ENCODE peak calls at places on chromosomes 13 and 19, in ten cellular contexts. T is cardiac muscle cell, K is thoracic aorta, J is osteocyte, X is GM10248, C is foreskin fibroblast, A is fibroblast of mammary gland, I is esophagus muscularis mucosa, O is hepatocyte, U is heart right ventricle. R is an unnamed sample.

GRCh38 chr13:33349996-33350826 is 64.7 kb upstream of the STARD13 start:
- DNase-seq in K (no peak), U (peak), I (no peak), O (peak), T (peak), X (peak), C (no peak), A (peak), J (peak), R (no peak)

GRCh38 chr13:110713642-110713952 is at the start of gene ING1:
- DNase-seq in I (no peak), J (no peak), O (no peak), X (no peak), U (no peak), A (no peak), K (no peak), T (no peak), C (no peak), R (no peak)

GRCh38 chr13:26679411-26679810 is 81.2 kb downstream of the GPR12 start:
- DNase-seq in I (peak), K (no peak), X (no peak), A (peak), O (no peak), J (no peak), T (peak), U (no peak), C (peak), R (no peak)

GRCh38 chr19:57241181-57241580 is 749 bp downstream of the ZNF805 start:
- DNase-seq in T (peak), O (peak), J (peak), I (peak), K (no peak), C (peak), X (no peak), U (no peak), A (peak), R (peak)

GRCh38 chr19:47490031-47490430 is 6.0 kb upstream of the KPTN start:
- DNase-seq in A (no peak), U (no peak), X (no peak), I (no peak), J (no peak), O (no peak), T (no peak), C (no peak), K (no peak), R (no peak)

GRCh38 chr13:26872444-26873173 is 112.0 kb upstream of the GPR12 start:
- DNase-seq in J (no peak), K (no peak), I (no peak), U (peak), X (peak), O (peak), A (peak), T (peak), C (peak), R (peak)

GRCh38 chr19:51695088-51695487 is 2.0 kb downstream of the SPACA6 start:
- DNase-seq in U (no peak), O (no peak), X (peak), T (no peak), C (no peak), A (no peak), I (no peak), J (peak), K (no peak), R (no peak)

GRCh38 chr19:48461982-48462655 is 6.7 kb downstream of the KCNJ14 start:
- DNase-seq in T (peak), X (no peak), I (no peak), U (no peak), K (no peak), A (no peak), J (no peak), O (no peak), C (no peak), R (peak)

GRCh38 chr19:41870401-41870873 is 6.6 kb upstream of the CD79A start:
- DNase-seq in U (no peak), O (peak), J (no peak), I (no peak), A (peak), T (peak), C (peak), K (no peak), X (no peak), R (peak)

GRCh38 chr19:46192990-46193650 is 36.4 kb upstream of the IGFL1 start:
- DNase-seq in K (no peak), A (peak), X (no peak), O (peak), T (peak), U (no peak), C (peak), J (no peak), I (no peak), R (no peak)

GRCh38 chr19:56987184-56987583 is 132.6 kb upstream of the USP29 start:
- DNase-seq in I (no peak), J (no peak), T (no peak), K (no peak), U (no peak), X (no peak), A (no peak), O (no peak), C (no peak), R (no peak)

GRCh38 chr13:33610471-33611015 is 207.4 kb upstream of the RFC3 start:
- DNase-seq in T (peak), K (no peak), O (no peak), I (peak), C (no peak), J (no peak), X (no peak), U (peak), A (no peak), R (peak)

GRCh38 chr19:44792286-44792685 is 14.6 kb downstream of the CBLC start:
- DNase-seq in J (no peak), U (no peak), X (peak), I (no peak), T (no peak), C (no peak), K (no peak), O (no peak), A (no peak), R (no peak)

GRCh38 chr13:44752184-44752583 is 176.1 kb upstream of the TSC22D1 start:
- DNase-seq in O (no peak), A (no peak), U (no peak), K (no peak), T (no peak), I (no peak), X (no peak), C (no peak), J (no peak), R (no peak)

GRCh38 chr19:42323852-42324654 is 1.4 kb upstream of the MEGF8 start:
- DNase-seq in O (no peak), U (no peak), A (no peak), J (no peak), X (no peak), T (no peak), C (no peak), K (no peak), I (no peak), R (peak)

GRCh38 chr13:110308377-110309158 is 1.5 kb downstream of the COL4A2 start:
- DNase-seq in J (no peak), A (peak), X (no peak), O (peak), I (no peak), C (no peak), U (peak), T (peak), K (no peak), R (no peak)

GRCh38 chr19:682678-683320 is 6.6 kb downstream of the FSTL3 start:
- DNase-seq in C (no peak), J (no peak), A (no peak), T (no peak), U (no peak), X (no peak), K (no peak), I (no peak), O (no peak), R (no peak)

GRCh38 chr19:51031880-51032225 is 2.9 kb downstream of the KLK12 start:
- DNase-seq in U (no peak), I (no peak), T (no peak), C (no peak), X (no peak), K (no peak), O (no peak), J (no peak), A (no peak), R (no peak)

GRCh38 chr13:50463662-50464061 is 379.8 kb downstream of the DLEU7 start:
- DNase-seq in U (no peak), X (no peak), I (no peak), K (no peak), O (no peak), C (no peak), A (no peak), T (no peak), J (no peak), R (no peak)

GRCh38 chr19:10838377-10838776 is 2.4 kb upstream of the TMED1 start:
- DNase-seq in U (no peak), C (no peak), I (no peak), K (no peak), A (no peak), O (no peak), T (no peak), J (no peak), X (no peak), R (no peak)

DNA sequence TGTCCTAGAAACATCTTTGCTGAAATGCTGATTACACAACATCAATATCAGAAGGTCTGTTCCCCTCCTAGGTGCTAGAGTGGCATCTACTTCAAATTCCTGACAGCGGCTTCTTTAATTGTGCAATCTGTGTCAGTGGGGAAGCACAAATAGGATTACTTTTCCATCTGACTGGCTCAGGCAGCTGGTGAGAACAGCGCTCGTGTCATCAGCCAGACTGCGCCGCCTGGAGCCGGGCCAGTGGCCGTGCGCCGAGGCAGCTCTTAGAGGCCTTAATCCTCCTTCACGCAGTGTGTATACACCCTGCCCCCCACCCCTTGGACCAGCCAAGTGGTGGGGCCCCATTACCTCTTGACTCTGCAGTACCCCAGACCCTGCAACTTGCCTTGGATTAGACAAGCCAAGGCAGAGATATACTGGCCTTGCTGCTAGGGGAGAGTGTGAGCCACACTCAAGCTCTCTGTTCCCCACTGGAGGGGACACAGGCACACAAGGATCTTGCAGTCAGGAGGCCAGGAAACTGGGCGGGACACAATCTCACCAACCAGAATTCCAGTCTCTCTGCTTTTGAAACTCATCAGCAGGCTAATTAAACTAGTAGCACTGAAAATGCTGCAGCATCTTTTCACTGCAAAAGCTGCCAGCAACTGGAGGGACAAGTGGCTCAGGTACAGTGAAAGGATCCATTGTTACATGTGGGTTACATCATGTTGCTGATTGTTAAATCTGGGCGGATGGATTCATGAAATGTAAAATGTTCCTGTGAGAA is 48.9 kb upstream of the EPHX3 start:
- DNase-seq in I (peak), O (peak), U (peak), J (no peak), K (no peak), C (peak), X (no peak), T (peak), A (peak), R (no peak)
- TF ChIP-seq CTCF in I (peak), O (peak), U (peak), J (no peak), K (peak), C (peak), X (no peak), T (peak), A (peak), R (no peak)

GRCh38 chr19:21197589-21198295 is 55.9 kb downstream of the ZNF431 start:
- DNase-seq in U (no peak), C (no peak), J (no peak), X (no peak), O (peak), T (peak), A (no peak), K (no peak), I (no peak), R (no peak)

DNA sequence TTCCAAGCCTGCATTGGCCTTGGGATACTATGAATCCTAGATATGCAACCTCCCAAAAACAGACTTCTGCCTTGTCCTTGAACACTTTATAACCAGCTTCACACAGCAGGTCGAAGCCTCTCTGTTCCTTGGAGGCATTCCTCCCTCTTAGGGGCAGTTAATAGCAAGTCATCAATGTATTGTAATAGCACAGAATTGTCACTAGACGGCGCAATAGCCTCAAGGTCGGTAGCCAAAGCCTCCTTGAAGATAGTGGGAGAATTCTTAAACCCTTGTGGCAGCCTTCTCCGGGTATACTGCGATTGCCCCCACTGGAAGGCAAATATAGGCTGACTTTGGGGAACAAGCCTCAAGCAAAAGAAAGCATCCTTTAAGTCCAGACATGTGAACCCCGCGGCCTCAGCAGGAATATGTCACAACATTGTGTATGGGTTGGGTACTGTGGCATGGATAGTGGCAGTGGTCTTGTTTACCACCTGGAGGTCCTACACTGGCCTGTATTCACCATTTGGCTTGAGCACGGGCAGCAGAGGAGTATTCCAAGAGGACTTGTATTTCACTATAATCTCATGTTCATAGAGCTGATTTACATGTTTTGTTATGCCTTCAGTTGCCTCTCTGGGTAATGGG is 61.1 kb downstream of the ZNF431 start:
- DNase-seq in J (no peak), X (peak), C (no peak), U (peak), A (peak), T (peak), K (no peak), O (peak), I (no peak), R (peak)
- TF ChIP-seq CTCF in J (peak), X (peak), C (peak), U (peak), A (peak), T (peak), K (peak), O (peak), I (peak), R (peak)

GRCh38 chr13:41649659-41650058 is 192.3 kb downstream of the RGCC start:
- DNase-seq in O (no peak), T (peak), A (peak), I (no peak), C (no peak), J (no peak), K (no peak), X (no peak), U (no peak), R (no peak)
- TF ChIP-seq CTCF in O (peak), T (peak), A (peak), I (peak), C (peak), J (peak), K (no peak), X (no peak), U (peak), R (no peak)

GRCh38 chr19:7383284-7383683 is 34.5 kb downstream of the ARHGEF18 start:
- DNase-seq in O (no peak), X (no peak), I (no peak), K (no peak), T (no peak), A (no peak), U (no peak), J (no peak), C (no peak), R (no peak)

GRCh38 chr19:7385062-7385461 is 36.3 kb downstream of the ARHGEF18 start:
- DNase-seq in C (no peak), X (no peak), O (no peak), U (no peak), K (no peak), A (no peak), T (no peak), J (no peak), I (no peak), R (no peak)

GRCh38 chr19:7386769-7387168 is 38.0 kb downstream of the ARHGEF18 start:
- DNase-seq in X (no peak), A (no peak), J (no peak), I (no peak), U (no peak), O (no peak), C (no peak), T (no peak), K (no peak), R (no peak)

GRCh38 chr19:7382694-7383093 is 34.0 kb downstream of the ARHGEF18 start:
- DNase-seq in J (no peak), I (no peak), A (no peak), O (no peak), U (no peak), T (no peak), X (no peak), C (no peak), K (no peak), R (no peak)

DNA sequence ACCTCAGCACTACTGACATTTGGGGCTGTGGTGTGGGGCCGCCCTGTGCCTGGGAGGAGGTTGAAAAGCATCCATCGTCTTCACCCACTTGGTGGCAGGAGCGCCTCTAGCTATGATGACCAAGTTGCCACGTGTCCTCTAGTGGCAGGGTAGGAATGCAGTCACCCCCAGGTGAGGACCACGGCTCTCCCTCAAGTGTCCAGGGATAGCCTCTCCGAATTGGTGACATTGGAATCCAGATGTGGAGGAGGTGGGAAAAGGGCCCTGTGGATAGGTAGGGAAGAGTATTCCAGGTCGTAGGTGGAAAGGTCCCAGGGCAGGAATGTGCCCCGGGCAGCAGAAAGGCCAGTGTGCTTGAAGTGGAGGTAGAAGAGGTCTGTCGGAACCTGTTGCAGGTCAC is 37.6 kb downstream of the ARHGEF18 start:
- DNase-seq in U (no peak), T (no peak), A (no peak), I (no peak), X (no peak), C (no peak), J (no peak), O (no peak), K (no peak), R (peak)
- TF ChIP-seq CTCF in U (no peak), T (no peak), A (no peak), I (no peak), X (no peak), C (no peak), J (no peak), O (peak), K (no peak), R (no peak)

DNA sequence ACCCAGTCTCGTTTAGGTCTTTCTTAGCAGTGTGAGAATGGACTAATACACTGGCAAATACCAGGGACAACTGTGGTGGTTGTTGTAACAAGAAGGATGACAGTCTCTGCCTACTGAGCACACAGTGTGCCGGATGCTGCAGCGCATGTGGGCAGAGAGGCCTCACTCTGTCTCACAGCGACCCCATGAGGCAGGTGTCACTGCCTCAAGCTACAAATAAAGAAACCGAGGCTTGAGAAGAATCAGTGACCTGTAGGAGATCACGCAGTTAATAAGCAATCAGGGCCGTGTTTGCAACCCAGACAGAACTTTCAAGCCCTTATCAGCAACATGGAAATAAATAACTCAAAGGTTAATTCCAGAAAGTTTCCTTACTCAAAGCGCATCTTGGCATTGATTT is 40.5 kb upstream of the GAS6 start:
- DNase-seq in T (peak), U (peak), J (no peak), O (peak), A (peak), K (no peak), C (peak), I (peak), X (no peak), R (peak)
- TF ChIP-seq CTCF in T (peak), U (peak), J (peak), O (peak), A (peak), K (peak), C (peak), I (peak), X (peak), R (peak)

GRCh38 chr13:40457844-40458243 is 208.6 kb downstream of the FOXO1 start:
- DNase-seq in T (no peak), U (no peak), I (no peak), C (no peak), A (no peak), K (no peak), O (no peak), X (no peak), J (no peak), R (no peak)

GRCh38 chr13:40456979-40457553 is 209.4 kb downstream of the FOXO1 start:
- DNase-seq in J (no peak), X (no peak), U (no peak), I (no peak), K (no peak), O (no peak), T (no peak), A (no peak), C (no peak), R (no peak)

GRCh38 chr13:40458283-40459031 is 208.0 kb downstream of the FOXO1 start:
- DNase-seq in A (no peak), J (no peak), K (no peak), O (no peak), U (no peak), T (no peak), I (no peak), C (no peak), X (no peak), R (no peak)

GRCh38 chr13:40453666-40454030 is 212.8 kb downstream of the FOXO1 start:
- DNase-seq in T (no peak), C (no peak), X (no peak), A (no peak), U (no peak), O (no peak), I (no peak), J (no peak), K (no peak), R (no peak)

GRCh38 chr13:40456397-40456958 is 210.0 kb downstream of the FOXO1 start:
- DNase-seq in T (no peak), J (no peak), O (no peak), I (no peak), X (no peak), K (no peak), C (no peak), U (no peak), A (no peak), R (no peak)
- TF ChIP-seq CTCF in T (no peak), J (no peak), O (no peak), I (no peak), X (no peak), K (no peak), C (no peak), U (no peak), A (no peak), R (no peak)

GRCh38 chr13:95438297-95438696 is 114.2 kb upstream of the CLDN10 start:
- DNase-seq in U (no peak), K (no peak), J (no peak), O (no peak), I (no peak), C (no peak), T (peak), A (no peak), X (no peak), R (no peak)

GRCh38 chr13:95441326-95441725 is 111.2 kb upstream of the CLDN10 start:
- DNase-seq in K (no peak), X (no peak), A (no peak), T (no peak), J (no peak), O (no peak), C (no peak), I (no peak), U (no peak), R (no peak)

GRCh38 chr13:95440441-95441088 is 112.0 kb upstream of the CLDN10 start:
- DNase-seq in U (no peak), O (no peak), T (peak), I (no peak), K (no peak), X (no peak), J (no peak), C (no peak), A (no peak), R (no peak)

GRCh38 chr13:95432141-95432540 is 120.4 kb upstream of the CLDN10 start:
- DNase-seq in U (no peak), I (no peak), T (no peak), A (no peak), K (no peak), C (no peak), X (no peak), J (no peak), O (no peak), R (no peak)

DNA sequence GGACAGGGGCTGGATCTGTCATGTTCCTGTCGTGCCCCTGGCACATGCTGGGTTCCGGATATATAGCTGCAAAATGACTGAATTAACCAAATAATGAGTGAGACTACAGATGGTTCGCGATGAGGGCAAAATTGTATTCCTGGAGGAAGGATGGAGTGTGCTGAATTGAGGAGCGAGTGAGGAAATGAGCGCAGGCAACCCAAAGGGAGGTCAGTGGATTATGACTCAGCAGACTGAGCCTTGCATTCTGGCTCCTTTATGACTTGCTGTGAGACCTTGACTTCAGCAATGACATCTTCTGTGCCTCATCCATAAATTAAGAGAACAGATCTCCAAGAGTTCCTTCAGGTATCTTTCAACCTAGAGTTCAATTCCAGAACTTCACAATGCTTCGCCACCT is 115.0 kb upstream of the CLDN10 start:
- DNase-seq in X (no peak), I (no peak), U (no peak), T (peak), J (no peak), K (no peak), A (no peak), O (no peak), C (no peak), R (no peak)
- TF ChIP-seq CTCF in X (no peak), I (no peak), U (no peak), T (no peak), J (no peak), K (no peak), A (no peak), O (no peak), C (no peak), R (no peak)

R was measured in activated CD8-positive, alpha-beta T cell treated with anti-CD3 and anti-CD28 coated beads for 36 hours.